ENCODE peak calls at places on chromosomes 6 and 20, in four cellular contexts. H is left lung, W is breast epithelium, D is tibial artery. T is an unnamed sample.

GRCh38 chr20:4082406-4083102 is 67.2 kb upstream of the RNF24 start:
- DNase-seq in D (peak; percentile 74), H (peak; percentile 75), W (peak; percentile 37), T (peak; percentile 29)

GRCh38 chr6:84967389-84967788 is 203.0 kb upstream of the TBX18 start:
- DNase-seq in D (no peak), H (no peak), W (no peak), T (no peak)

GRCh38 chr20:58559368-58559729 is 44.1 kb upstream of the APCDD1L start:
- DNase-seq in D (no peak), H (no peak), W (no peak), T (no peak)

GRCh38 chr20:41347523-41348429 is 7.2 kb downstream of the LPIN3 start:
- DNase-seq in D (no peak), H (no peak), W (no peak), T (no peak)

GRCh38 chr20:38804682-38805501 is 605 bp upstream of the PPP1R16B start:
- DNase-seq in H (no peak), D (no peak), W (peak; percentile 25), T (peak; percentile 63)

GRCh38 chr6:145534986-145535385 is 200.3 kb downstream of the EPM2A start:
- DNase-seq in D (no peak), W (no peak), H (no peak), T (no peak)

GRCh38 chr6:87705070-87705691 is 3.1 kb upstream of the AKIRIN2 start:
- DNase-seq in H (no peak), W (no peak), D (no peak), T (no peak)

GRCh38 chr6:280775-281468 is 11.4 kb upstream of the DUSP22 start:
- DNase-seq in D (no peak), W (no peak), H (peak; percentile 61), T (no peak)

GRCh38 chr6:81847866-81848265 is 95.4 kb upstream of the TENT5A start:
- DNase-seq in D (no peak), H (no peak), W (no peak), T (no peak)

GRCh38 chr6:139825935-139826374 is 451.5 kb upstream of the CITED2 start:
- DNase-seq in D (no peak), H (no peak), W (no peak), T (no peak)

GRCh38 chr6:157461000-157461915 is 80.3 kb downstream of the ZDHHC14 start:
- DNase-seq in H (no peak), D (no peak), W (no peak), T (no peak)

DNA sequence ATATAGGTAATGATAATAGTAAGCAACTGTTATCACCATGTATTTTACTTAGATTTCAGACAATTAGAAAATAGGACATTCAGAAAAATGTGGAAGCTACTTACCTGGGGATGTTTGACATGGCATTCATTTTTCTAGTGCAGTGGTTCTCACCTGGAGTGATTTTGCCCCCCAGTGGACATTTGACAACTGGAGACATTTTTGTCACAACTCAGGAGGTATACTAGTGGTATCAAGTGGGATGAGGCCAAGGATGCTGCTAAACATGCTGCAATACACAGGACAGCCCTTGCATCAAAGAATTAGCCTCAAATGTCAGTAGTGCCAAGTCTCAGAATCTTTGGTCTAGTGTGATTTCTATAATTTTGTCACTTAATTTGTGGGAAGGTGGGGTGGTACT is 36.1 kb downstream of the NUS1 start:
- DNase-seq in H (no peak), D (no peak), W (no peak), T (no peak)
- TF ChIP-seq CTCF in H (no peak), D (no peak), W (no peak), T (no peak)

GRCh38 chr6:28732052-28732451 is 191.7 kb downstream of the TRIM27 start:
- DNase-seq in D (no peak), W (no peak), H (no peak), T (no peak)
- H3K27me3 ChIP-seq in D (peaks cover 45% of the 10 kb centered on the region), W (no peaks in the 10 kb centered on the region), H (peaks cover 53% of the 10 kb centered on the region), T (peaks cover 96% of the 10 kb centered on the region)

GRCh38 chr6:170130771-170131241 is 160.1 kb downstream of the DLL1 start:
- DNase-seq in W (no peak), H (peak; percentile 77), D (peak; percentile 52), T (no peak)

GRCh38 chr6:170132011-170132521 is 158.8 kb downstream of the DLL1 start:
- DNase-seq in H (no peak), D (peak; percentile 43), W (no peak), T (no peak)

GRCh38 chr6:170130201-170130621 is 160.7 kb downstream of the DLL1 start:
- DNase-seq in D (peak; percentile 62), W (no peak), H (peak; percentile 79), T (no peak)

GRCh38 chr6:170132561-170132991 is 158.3 kb downstream of the DLL1 start:
- DNase-seq in W (no peak), D (no peak), H (no peak), T (no peak)

DNA sequence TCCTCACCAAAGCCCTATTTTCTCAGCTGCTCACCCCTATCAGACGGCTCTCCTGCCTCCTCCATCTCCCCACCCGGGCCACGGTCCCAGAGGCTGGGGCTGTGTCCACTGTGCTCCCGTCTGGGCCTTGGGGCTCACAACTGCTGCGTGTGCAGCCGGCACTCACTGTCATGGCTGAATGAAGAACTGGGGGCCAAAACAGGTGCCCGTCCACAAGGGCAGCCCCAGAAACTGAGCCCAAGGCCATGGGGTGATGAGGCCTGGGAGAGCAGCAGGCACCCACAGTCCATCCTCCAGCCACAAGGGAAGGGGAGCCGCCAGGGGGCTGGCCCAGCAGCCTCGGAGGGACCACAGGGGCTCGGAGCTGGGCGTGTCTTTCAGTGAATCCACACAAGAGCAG is 159.5 kb downstream of the DLL1 start:
- DNase-seq in D (peak; percentile 47), W (no peak), H (peak; percentile 61), T (no peak)
- H3K9me3 ChIP-seq in D (no peaks in the 10 kb centered on the region), W (no peaks in the 10 kb centered on the region), H (no peaks in the 10 kb centered on the region), T (no peaks in the 10 kb centered on the region)

GRCh38 chr20:45593498-45593897 is 14.4 kb upstream of the WFDC8 start:
- DNase-seq in W (no peak), D (no peak), H (no peak), T (no peak)

GRCh38 chr20:45589725-45590124 is 10.6 kb upstream of the WFDC8 start:
- DNase-seq in W (no peak), D (no peak), H (no peak), T (no peak)

GRCh38 chr20:45595235-45595634 is 16.2 kb upstream of the WFDC8 start:
- DNase-seq in W (no peak), H (no peak), D (no peak), T (no peak)

GRCh38 chr20:45588800-45589199 is 9.7 kb upstream of the WFDC8 start:
- DNase-seq in D (no peak), W (no peak), H (no peak), T (no peak)

DNA sequence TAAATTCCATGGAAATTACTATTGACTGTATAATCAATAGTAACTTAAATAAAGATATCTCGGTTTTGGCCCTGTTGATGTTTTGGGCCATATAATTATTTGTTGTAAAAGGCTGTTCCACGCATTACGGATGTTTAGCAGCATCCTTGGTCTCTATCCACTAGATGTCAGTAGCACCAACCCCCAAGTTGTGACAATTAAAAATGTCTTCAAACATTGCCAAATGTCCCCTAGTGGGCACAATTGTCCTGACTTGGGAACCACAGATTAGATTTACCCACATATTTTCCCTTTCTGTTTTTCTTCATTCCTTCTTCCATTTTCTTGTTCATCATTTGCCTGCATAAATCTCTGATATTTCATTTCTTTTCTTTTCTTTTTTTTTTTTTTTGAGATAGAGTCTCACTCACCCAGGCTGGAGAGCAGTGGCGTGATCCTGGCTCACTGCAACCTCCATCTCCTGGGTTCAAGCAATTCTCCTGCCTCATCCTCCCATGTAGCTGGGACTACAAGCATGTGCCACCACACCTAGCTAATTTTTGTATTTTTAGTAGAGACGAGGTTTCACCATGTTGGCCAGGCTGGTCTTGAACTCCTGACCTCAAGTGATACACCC is 13.6 kb upstream of the WFDC8 start:
- DNase-seq in D (no peak), W (no peak), H (no peak), T (no peak)
- TF ChIP-seq CTCF in D (peak; percentile 14), W (no peak), H (peak; percentile 20), T (peak; percentile 48)

DNA sequence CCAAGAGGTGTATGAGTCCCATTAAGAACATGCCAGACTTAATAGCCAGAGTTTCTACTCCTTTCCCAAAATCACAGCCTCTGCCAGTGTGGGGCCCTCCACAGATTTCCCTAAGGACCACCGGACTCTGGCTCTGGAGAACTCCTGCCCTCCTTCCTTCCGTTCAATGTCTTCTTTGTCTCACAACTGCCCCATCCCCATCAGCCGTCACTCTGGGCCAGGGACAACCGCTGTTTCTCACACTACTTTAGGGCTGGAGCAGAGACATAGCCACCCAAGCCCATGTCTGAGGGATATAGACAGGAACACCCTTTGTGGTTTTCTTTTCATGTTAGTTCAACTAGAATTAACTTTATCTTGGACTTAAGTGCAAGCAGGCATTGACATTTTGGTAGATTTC is 6.6 kb upstream of the ACSS1 start:
- DNase-seq in W (no peak), H (no peak), D (no peak), T (no peak)
- H3K27me3 ChIP-seq in W (no peaks in the 10 kb centered on the region), H (peaks cover 4% of the 10 kb centered on the region), D (peaks cover 22% of the 10 kb centered on the region), T (peaks cover 4% of the 10 kb centered on the region)

DNA sequence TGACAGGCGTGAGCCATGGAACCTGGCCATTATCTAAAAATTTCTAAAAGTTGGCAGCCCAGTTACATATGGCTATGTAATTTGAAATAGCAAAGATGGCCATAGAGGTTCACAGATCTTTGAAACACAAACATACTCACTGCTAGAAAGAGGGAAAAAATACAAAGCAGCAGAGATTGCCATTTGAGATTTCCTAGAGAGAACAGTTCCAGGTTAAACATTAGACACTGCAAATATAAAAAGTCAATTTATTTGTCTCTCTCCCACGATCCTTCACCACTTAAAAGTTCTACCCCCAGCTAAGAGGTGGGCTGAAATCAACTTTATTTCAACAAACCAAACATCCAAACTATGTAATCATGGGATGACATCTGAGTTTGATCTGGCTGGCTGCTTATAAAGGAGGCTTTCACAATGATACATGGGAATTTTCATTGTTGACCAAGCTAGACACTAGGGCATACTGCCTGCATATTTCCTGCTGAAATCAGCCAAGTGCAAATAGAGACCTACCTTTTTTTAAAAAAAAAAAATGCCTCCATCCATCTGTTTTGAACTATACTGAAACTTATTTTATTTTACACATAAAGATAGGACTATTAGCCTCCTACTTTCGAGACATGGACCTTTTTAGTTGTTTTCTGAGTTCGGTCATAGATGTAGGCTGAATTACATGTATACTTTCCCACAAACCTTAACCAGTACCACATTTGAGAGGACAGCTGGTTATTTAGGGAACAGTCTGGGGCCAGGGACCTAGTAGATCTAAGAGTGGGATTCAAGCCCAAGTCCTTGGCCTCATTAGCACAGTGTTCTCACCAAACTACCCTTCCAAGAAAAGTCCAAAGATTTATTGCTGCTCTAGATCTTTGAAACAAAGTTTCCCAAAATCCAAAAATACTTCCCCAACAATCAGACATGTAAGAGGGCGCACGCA is 16.6 kb downstream of the DCDC2 start:
- DNase-seq in W (no peak), D (no peak), H (no peak), T (no peak)
- H3K9me3 ChIP-seq in W (no peaks in the 10 kb centered on the region), D (no peaks in the 10 kb centered on the region), H (no peaks in the 10 kb centered on the region), T (peaks cover 7% of the 10 kb centered on the region)

GRCh38 chr20:16699287-16699686 is 30.5 kb upstream of the SNRPB2 start:
- DNase-seq in H (no peak), W (no peak), D (no peak), T (no peak)
- TF ChIP-seq CTCF in H (no peak), W (no peak), D (no peak), T (no peak)